ENCODE peak calls at places on chromosomes 3 and 15, in eight cellular contexts. One of them, this sample, is unnamed.

GRCh38 chr15:79282371-79283251 is at the start of gene ANKRD34C:
- DNase-seq in endothelial cell: peak; percentile 21
- DNase-seq in T-helper 1 cell: peak; percentile 13
- DNase-seq in foreskin fibroblast: no peak
- DNase-seq in GM03348: no peak
- DNase-seq in fibroblast of mammary gland: no peak
- DNase-seq in GDM1: no peak
- DNase-seq in A172: no peak
- DNase-seq in this sample: no peak

GRCh38 chr3:179837374-179837773 is 184.5 kb downstream of the USP13 start:
- DNase-seq in endothelial cell: no peak
- DNase-seq in T-helper 1 cell: no peak
- DNase-seq in foreskin fibroblast: no peak
- DNase-seq in GM03348: no peak
- DNase-seq in fibroblast of mammary gland: peak; percentile 25
- DNase-seq in GDM1: no peak
- DNase-seq in A172: no peak
- DNase-seq in this sample: no peak

GRCh38 chr15:90074916-90075315 is 27.4 kb downstream of the IDH2 start:
- DNase-seq in endothelial cell: no peak
- DNase-seq in T-helper 1 cell: no peak
- DNase-seq in foreskin fibroblast: no peak
- DNase-seq in GM03348: no peak
- DNase-seq in fibroblast of mammary gland: no peak
- DNase-seq in GDM1: no peak
- DNase-seq in A172: no peak
- DNase-seq in this sample: no peak

GRCh38 chr15:80856809-80857377 is 77.7 kb downstream of the CEMIP start:
- DNase-seq in endothelial cell: no peak
- DNase-seq in T-helper 1 cell: no peak
- DNase-seq in foreskin fibroblast: no peak
- DNase-seq in GM03348: peak; percentile 39
- DNase-seq in fibroblast of mammary gland: no peak
- DNase-seq in GDM1: no peak
- DNase-seq in A172: peak; percentile 48
- DNase-seq in this sample: no peak

GRCh38 chr3:55622116-55622515 is 135.0 kb upstream of the WNT5A start:
- DNase-seq in endothelial cell: no peak
- DNase-seq in T-helper 1 cell: no peak
- DNase-seq in foreskin fibroblast: peak; percentile 10
- DNase-seq in GM03348: peak; percentile 42
- DNase-seq in fibroblast of mammary gland: peak; percentile 40
- DNase-seq in GDM1: no peak
- DNase-seq in A172: peak; percentile 57
- DNase-seq in this sample: no peak

GRCh38 chr3:12990781-12991480 is 82.3 kb downstream of the IQSEC1 start:
- DNase-seq in endothelial cell: no peak
- DNase-seq in T-helper 1 cell: no peak
- DNase-seq in foreskin fibroblast: peak; percentile 56
- DNase-seq in GM03348: peak; percentile 71
- DNase-seq in fibroblast of mammary gland: peak; percentile 73
- DNase-seq in GDM1: no peak
- DNase-seq in A172: peak; percentile 82
- DNase-seq in this sample: no peak

GRCh38 chr3:25386686-25387271 is 41.3 kb upstream of the RARB start:
- DNase-seq in endothelial cell: no peak
- DNase-seq in T-helper 1 cell: no peak
- DNase-seq in foreskin fibroblast: no peak
- DNase-seq in GM03348: no peak
- DNase-seq in fibroblast of mammary gland: peak; percentile 36
- DNase-seq in GDM1: no peak
- DNase-seq in A172: no peak
- DNase-seq in this sample: no peak

GRCh38 chr15:79916424-79916823 is 19.6 kb upstream of the MTHFS start:
- DNase-seq in endothelial cell: no peak
- DNase-seq in T-helper 1 cell: no peak
- DNase-seq in foreskin fibroblast: no peak
- DNase-seq in GM03348: no peak
- DNase-seq in fibroblast of mammary gland: no peak
- DNase-seq in GDM1: no peak
- DNase-seq in A172: no peak
- DNase-seq in this sample: no peak